ENCODE peak calls at places on chromosome 13, in five cellular contexts. D is fibroblast of lung, Z is neural crest cell, M is activated B cell treated with CpG ODN at 0.5 μM for 24 hours, C is esophagus squamous epithelium. K is an unnamed sample.

GRCh38 chr13:111490611-111491010 is 170.2 kb downstream of the TEX29 start:
- DNase-seq in D (no peak), Z (no peak), M (no peak), C (no peak), K (no peak)

GRCh38 chr13:110826861-110827672 is 87.8 kb downstream of the ANKRD10 start:
- DNase-seq in D (no peak), Z (no peak), M (no peak), C (no peak), K (no peak)

GRCh38 chr13:106513025-106513424 is 22.4 kb downstream of the EFNB2 start:
- DNase-seq in D (peak; percentile 81), Z (no peak), M (no peak), C (no peak), K (no peak)

GRCh38 chr13:67224148-67224846 is 5.8 kb downstream of the PCDH9 start:
- DNase-seq in D (peak; percentile 76), Z (peak; percentile 35), M (peak; percentile 42), C (no peak), K (peak; percentile 76)

GRCh38 chr13:109745060-109745459 is 41.3 kb downstream of the IRS2 start:
- DNase-seq in D (no peak), Z (no peak), M (no peak), C (no peak), K (no peak)

GRCh38 chr13:111145506-111145905 is 30.4 kb downstream of the ARHGEF7 start:
- DNase-seq in D (no peak), Z (no peak), M (no peak), C (no peak), K (no peak)

GRCh38 chr13:47463726-47464125 is 537.3 kb downstream of the SUCLA2 start:
- DNase-seq in D (peak; percentile 72), Z (no peak), M (no peak), C (no peak), K (peak; percentile 37)

GRCh38 chr13:105914637-105915036 is 620.8 kb downstream of the EFNB2 start:
- DNase-seq in D (peak; percentile 84), Z (no peak), M (no peak), C (no peak), K (no peak)

GRCh38 chr13:110869805-110870706 is 44.8 kb downstream of the ANKRD10 start:
- DNase-seq in D (peak; percentile 100), Z (no peak), M (no peak), C (peak; percentile 57), K (peak; percentile 84)

GRCh38 chr13:60139272-60139671 is 24.5 kb downstream of the DIAPH3 start:
- DNase-seq in D (peak; percentile 70), Z (no peak), M (no peak), C (no peak), K (no peak)

GRCh38 chr13:90168953-90169352 is 1178.5 kb upstream of the MIR17HG start:
- DNase-seq in D (no peak), Z (no peak), M (no peak), C (no peak), K (no peak)

GRCh38 chr13:110555601-110556223 is 5.8 kb downstream of the RAB20 start:
- DNase-seq in D (no peak), Z (no peak), M (no peak), C (no peak), K (no peak)

GRCh38 chr13:111429064-111429558 is 108.7 kb downstream of the TEX29 start:
- DNase-seq in D (peak; percentile 1), Z (peak; percentile 67), M (no peak), C (no peak), K (peak; percentile 52)

GRCh38 chr13:39765801-39766463 is 110.5 kb downstream of the COG6 start:
- DNase-seq in D (peak; percentile 37), Z (no peak), M (no peak), C (no peak), K (no peak)

GRCh38 chr13:110322126-110322827 is 15.2 kb downstream of the COL4A2 start:
- DNase-seq in D (no peak), Z (no peak), M (no peak), C (no peak), K (no peak)

GRCh38 chr13:23087884-23088283 is 92.9 kb upstream of the SGCG start:
- DNase-seq in D (peak; percentile 1), Z (peak; percentile 9), M (no peak), C (no peak), K (no peak)

GRCh38 chr13:39322836-39323585 is 280.0 kb downstream of the LHFPL6 start:
- DNase-seq in D (no peak), Z (no peak), M (no peak), C (no peak), K (no peak)

GRCh38 chr13:25064396-25064795 is 31.5 kb upstream of the PABPC3 start:
- DNase-seq in D (no peak), Z (no peak), M (no peak), C (no peak), K (no peak)

DNA sequence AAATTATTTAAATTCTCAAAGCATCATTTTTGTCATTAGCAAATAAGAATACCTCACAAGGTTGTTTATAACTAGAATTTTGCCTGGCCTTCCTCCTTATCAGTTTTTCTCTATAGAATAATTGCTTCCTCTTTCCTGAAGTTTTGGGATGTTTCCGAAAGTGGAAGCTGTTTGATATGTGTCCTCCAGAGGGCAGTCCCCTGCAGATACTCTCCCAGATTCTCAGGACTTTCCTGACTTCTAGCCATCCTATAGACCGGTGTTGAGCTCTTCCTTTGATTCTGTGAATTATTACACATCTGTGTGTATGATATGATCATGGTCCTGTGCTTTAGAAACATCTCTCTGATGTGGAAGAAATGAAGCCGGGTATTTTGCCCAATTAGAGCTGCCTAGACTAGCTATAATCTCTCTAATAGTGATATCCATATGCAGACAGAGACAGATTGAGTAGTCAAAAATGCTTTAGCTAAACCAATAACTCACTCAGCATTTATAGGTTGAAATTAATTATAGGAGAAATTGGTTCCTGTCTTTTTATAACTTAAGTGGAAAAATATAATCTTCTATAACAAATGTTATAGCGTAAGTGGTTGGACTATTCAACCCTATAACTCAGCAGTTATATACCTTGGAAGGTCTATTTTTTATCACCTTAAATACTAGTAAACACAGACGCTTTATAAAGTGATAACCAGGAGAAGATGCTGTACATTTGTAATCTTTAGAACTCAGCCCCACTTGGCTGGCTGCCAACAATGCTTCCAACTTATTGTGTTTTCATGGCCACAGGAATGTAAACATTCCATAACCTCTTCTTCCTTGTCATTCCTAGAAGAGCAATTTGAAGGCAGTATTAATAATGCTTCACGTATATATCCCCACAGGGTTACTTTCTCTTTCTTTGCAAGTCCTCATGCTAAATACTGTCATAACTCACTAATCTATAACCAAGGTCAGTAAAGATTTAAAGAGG is 201.0 kb upstream of the RXFP2 start:
- DNase-seq in D (peak; percentile 29), Z (no peak), M (no peak), C (no peak), K (no peak)
- TF ChIP-seq CTCF in D (peak; percentile 74), Z (peak; percentile 65), M (no peak), C (peak; percentile 27), K (peak; percentile 52)

GRCh38 chr13:95502216-95502615 is 50.3 kb upstream of the CLDN10 start:
- DNase-seq in D (no peak), Z (no peak), M (no peak), C (no peak), K (no peak)

GRCh38 chr13:95497307-95497943 is 55.1 kb upstream of the CLDN10 start:
- DNase-seq in D (no peak), Z (no peak), M (no peak), C (no peak), K (no peak)

GRCh38 chr13:95496485-95496884 is 56.0 kb upstream of the CLDN10 start:
- DNase-seq in D (no peak), Z (no peak), M (no peak), C (no peak), K (no peak)

GRCh38 chr13:95500136-95500718 is 52.3 kb upstream of the CLDN10 start:
- DNase-seq in D (no peak), Z (no peak), M (no peak), C (no peak), K (no peak)

DNA sequence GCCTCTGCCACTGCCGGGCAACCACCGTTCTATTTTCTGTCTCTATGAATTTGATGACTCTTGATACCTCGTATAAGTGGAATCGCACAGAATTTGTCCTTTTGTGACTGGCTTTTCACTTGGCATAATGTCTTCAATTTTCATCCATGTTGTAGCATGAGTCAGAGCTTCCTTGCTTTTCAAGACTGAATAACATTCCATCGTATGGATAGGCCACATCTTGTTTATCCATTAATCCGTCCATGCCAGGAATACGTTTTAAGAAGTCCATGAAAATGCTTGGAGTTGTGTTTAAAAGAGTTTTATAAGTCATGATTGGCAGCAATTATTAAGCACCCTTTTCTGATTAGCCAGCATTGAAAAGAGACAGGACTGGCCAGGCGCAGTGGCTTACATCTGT is 53.6 kb upstream of the CLDN10 start:
- DNase-seq in D (peak; percentile 68), Z (no peak), M (no peak), C (no peak), K (no peak)
- TF ChIP-seq CTCF in D (no peak), Z (no peak), M (no peak), C (no peak), K (no peak)

GRCh38 chr13:101785858-101786257 is 333.4 kb downstream of the ITGBL1 start:
- DNase-seq in D (peak; percentile 9), Z (peak; percentile 2), M (no peak), C (no peak), K (no peak)
- TF ChIP-seq CTCF in D (peak; percentile 36), Z (peak; percentile 47), M (no peak), C (no peak), K (no peak)

GRCh38 chr13:98751397-98752110 is 918 bp downstream of the SLC15A1 start:
- DNase-seq in D (peak; percentile 33), Z (no peak), M (no peak), C (no peak), K (no peak)
- TF ChIP-seq CTCF in D (no peak), Z (no peak), M (no peak), C (no peak), K (no peak)

DNA sequence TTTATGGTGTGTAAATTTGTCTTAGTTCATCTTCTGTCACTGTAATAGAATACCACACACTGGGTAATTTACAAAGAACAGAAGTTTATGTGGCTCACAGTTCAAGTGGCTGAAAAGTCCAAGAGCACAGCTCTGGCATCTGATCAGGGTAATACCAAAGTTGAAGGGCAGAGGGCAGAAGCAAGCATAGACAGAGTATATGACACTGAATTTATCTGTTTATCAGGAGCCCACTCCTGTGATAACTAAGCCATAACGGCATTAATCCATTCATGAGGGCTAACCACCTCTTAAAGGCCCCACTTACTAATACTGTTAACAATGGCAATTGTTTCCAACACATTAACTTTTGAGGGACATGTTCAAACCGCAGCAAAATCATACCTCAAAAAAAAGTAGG is 4.0 kb upstream of the RFXAP start:
- DNase-seq in D (no peak), Z (no peak), M (no peak), C (no peak), K (no peak)
- TF ChIP-seq CTCF in D (peak; percentile 43), Z (peak; percentile 51), M (no peak), C (no peak), K (no peak)

DNA sequence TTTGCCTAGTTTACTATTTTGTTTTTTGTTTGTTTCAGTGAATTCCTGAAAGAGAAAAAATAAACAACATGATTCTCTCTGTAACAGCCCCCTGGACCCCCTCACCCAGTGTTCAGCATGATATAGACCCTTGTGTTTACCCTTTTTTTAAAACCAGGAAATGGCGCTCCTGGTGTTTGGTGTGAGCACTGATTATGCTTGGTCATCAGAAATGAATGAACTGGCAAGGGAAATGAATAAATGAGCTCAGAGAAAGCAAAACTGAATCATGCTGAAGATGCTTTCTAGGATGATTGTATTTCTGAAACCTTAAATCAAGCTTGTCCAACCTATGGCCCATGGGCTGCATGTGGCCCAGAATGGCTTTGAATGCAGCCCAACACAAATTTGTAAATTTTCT is 22.1 kb downstream of the WASF3 start:
- DNase-seq in D (no peak), Z (no peak), M (no peak), C (no peak), K (no peak)
- TF ChIP-seq CTCF in D (no peak), Z (no peak), M (no peak), C (no peak), K (no peak)

GRCh38 chr13:31824705-31825512 is 85.6 kb downstream of the RXFP2 start:
- DNase-seq in D (peak; percentile 59), Z (no peak), M (no peak), C (no peak), K (no peak)
- TF ChIP-seq CTCF in D (peak; percentile 11), Z (peak; percentile 34), M (no peak), C (no peak), K (no peak)

K was measured in left lung.